ENCODE peak calls at places on chromosomes 11 and 22, in six cellular contexts. O is HepG2, F is fibroblast of lung, Y is OCI-LY7, L is GM23248, S is astrocyte of the spinal cord. P is an unnamed sample.

GRCh38 chr22:44893731-44894080 is 116.1 kb downstream of the PHF21B start:
- DNase-seq in O (no peak), F (no peak), Y (no peak), L (no peak), S (no peak), P (no peak)

GRCh38 chr11:124597661-124598060 is 13.6 kb upstream of the PANX3 start:
- DNase-seq in O (no peak), F (no peak), Y (no peak), L (no peak), S (no peak), P (no peak)

GRCh38 chr11:11291432-11292015 is 61.5 kb downstream of the CSNK2A3 start:
- DNase-seq in O (peak; percentile 19), F (no peak), Y (no peak), L (no peak), S (no peak), P (no peak)

GRCh38 chr22:32200752-32201151 is 4.1 kb downstream of the RFPL2 start:
- DNase-seq in O (no peak), F (no peak), Y (peak; percentile 30), L (no peak), S (no peak), P (no peak)

GRCh38 chr11:35169754-35170153 is 30.8 kb downstream of the CD44 start:
- DNase-seq in O (no peak), F (no peak), Y (no peak), L (no peak), S (no peak), P (no peak)

GRCh38 chr22:46650078-46650810 is 30.1 kb downstream of the GRAMD4 start:
- DNase-seq in O (no peak), F (no peak), Y (no peak), L (no peak), S (no peak), P (no peak)

GRCh38 chr11:1344056-1344635 is 34.7 kb upstream of the TOLLIP start:
- DNase-seq in O (no peak), F (no peak), Y (no peak), L (no peak), S (no peak), P (no peak)

GRCh38 chr11:43567396-43567975 is 113.1 kb upstream of the HSD17B12 start:
- DNase-seq in O (peak; percentile 44), F (peak; percentile 60), Y (peak; percentile 61), L (peak; percentile 71), S (peak; percentile 51), P (peak; percentile 65)

GRCh38 chr22:40746428-40747220 is 67.3 kb downstream of the MCHR1 start:
- DNase-seq in O (no peak), F (no peak), Y (no peak), L (peak; percentile 47), S (no peak), P (peak; percentile 69)

GRCh38 chr11:129144256-129144655 is 47.9 kb downstream of the ARHGAP32 start:
- DNase-seq in O (no peak), F (no peak), Y (no peak), L (no peak), S (peak; percentile 39), P (no peak)

GRCh38 chr11:35111171-35112055 is 27.6 kb upstream of the CD44 start:
- DNase-seq in O (no peak), F (peak; percentile 85), Y (no peak), L (peak; percentile 91), S (peak; percentile 93), P (peak; percentile 94)

GRCh38 chr11:46554205-46555162 is 39.3 kb downstream of the AMBRA1 start:
- DNase-seq in O (peak; percentile 99), F (peak; percentile 85), Y (no peak), L (peak; percentile 85), S (peak; percentile 74), P (peak; percentile 86)

GRCh38 chr11:120918257-120918656 is 105.6 kb upstream of the TBCEL start:
- DNase-seq in O (no peak), F (no peak), Y (no peak), L (no peak), S (no peak), P (no peak)

GRCh38 chr11:93740802-93741093 is 547 bp downstream of the TAF1D start:
- DNase-seq in O (peak; percentile 60), F (peak; percentile 68), Y (peak; percentile 82), L (peak; percentile 89), S (peak; percentile 64), P (peak; percentile 62)

GRCh38 chr22:35995772-35996171 is 32.9 kb downstream of the RBFOX2 start:
- DNase-seq in O (no peak), F (peak; percentile 99), Y (no peak), L (peak; percentile 97), S (peak; percentile 97), P (no peak)

GRCh38 chr11:106456651-106457050 is 379.2 kb downstream of the AASDHPPT start:
- DNase-seq in O (no peak), F (no peak), Y (no peak), L (peak; percentile 31), S (no peak), P (peak; percentile 74)

GRCh38 chr11:116310215-116310614 is 462.6 kb downstream of the BUD13 start:
- DNase-seq in O (no peak), F (no peak), Y (no peak), L (no peak), S (peak; percentile 64), P (no peak)

GRCh38 chr11:46826310-46827044 is 19.6 kb downstream of the CKAP5 start:
- DNase-seq in O (peak; percentile 90), F (peak; percentile 75), Y (peak; percentile 46), L (peak; percentile 92), S (peak; percentile 77), P (peak; percentile 80)

GRCh38 chr22:17665884-17666283 is 27.3 kb downstream of the BCL2L13 start:
- DNase-seq in O (no peak), F (peak; percentile 54), Y (no peak), L (peak; percentile 29), S (no peak), P (no peak)

GRCh38 chr11:64055077-64055476 is 19.3 kb downstream of the FLRT1 start:
- DNase-seq in O (no peak), F (no peak), Y (no peak), L (peak; percentile 9), S (no peak), P (no peak)
- H3K4me3 ChIP-seq in O (no peak overlapping the region), F (no peak overlapping the region), Y (no peak overlapping the region), L (no peak overlapping the region), S (no peak overlapping the region), P (no peak overlapping the region)

DNA sequence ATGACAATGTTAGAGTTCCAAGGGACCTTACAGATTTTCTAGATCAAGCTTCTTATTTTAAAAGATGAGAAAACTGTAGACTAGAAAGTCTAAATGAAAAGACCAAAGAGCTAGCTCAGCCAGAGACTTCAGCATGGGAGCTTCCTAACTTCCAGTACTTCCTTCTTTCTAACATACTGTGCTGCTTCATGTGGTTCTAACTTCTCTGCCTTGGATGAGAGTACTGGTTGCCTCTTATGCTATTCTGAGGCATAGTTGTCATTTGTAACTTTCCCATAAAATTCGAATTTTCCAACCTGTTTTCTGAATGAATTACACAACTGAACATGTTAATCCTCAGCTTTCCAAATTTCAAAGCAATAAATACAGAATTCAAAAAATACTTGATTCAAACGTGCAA is 1.8 kb downstream of the MTMR2 start:
- DNase-seq in O (no peak), F (no peak), Y (no peak), L (no peak), S (no peak), P (no peak)
- H3K4me3 ChIP-seq in O (no peak overlapping the region), F (peak overlapping the region; percentile 92), Y (no peak overlapping the region), L (peak overlapping the region; percentile 98), S (no peak overlapping the region), P (no peak overlapping the region)

DNA sequence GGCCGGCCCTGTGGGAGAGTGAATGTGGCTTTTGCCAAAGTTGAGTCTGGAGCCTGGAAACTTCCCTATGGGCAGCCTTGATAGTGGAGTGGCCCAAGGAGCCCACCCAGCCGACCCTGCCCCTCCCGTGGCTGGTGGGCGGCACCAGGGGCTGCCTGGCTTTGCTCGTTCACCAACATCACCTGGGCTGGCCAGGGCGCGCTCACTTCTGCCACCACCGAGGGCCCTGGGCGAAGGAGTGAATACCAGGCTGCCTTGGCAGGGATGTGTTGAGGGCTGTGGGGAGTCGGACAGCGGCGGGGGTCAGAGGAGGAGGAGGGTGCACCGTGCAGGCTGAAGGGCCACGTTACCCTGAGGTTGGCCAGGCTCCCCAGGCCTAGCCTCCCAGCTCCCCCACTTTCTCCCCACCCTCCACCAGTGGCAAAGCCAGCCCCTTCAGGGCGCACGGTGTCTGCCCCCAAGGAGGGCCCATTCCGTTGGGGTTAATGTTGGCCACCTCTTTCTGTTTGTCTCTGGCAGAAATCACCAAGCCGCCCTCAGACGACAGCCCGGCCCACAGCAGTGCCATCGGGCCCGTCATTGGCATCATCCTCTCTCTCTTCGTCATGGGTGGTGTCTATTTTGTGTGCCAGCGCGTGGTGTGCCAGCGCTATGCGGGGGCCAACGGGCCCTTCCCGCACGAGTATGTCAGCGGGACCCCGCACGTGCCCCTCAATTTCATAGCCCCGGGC is 22.5 kb upstream of the PPP6R3 start:
- DNase-seq in O (no peak), F (no peak), Y (no peak), L (no peak), S (no peak), P (no peak)
- H3K4me3 ChIP-seq in O (no peak overlapping the region), F (no peak overlapping the region), Y (no peak overlapping the region), L (no peak overlapping the region), S (no peak overlapping the region), P (no peak overlapping the region)

GRCh38 chr11:96185220-96185768 is 157.7 kb downstream of the MAML2 start:
- DNase-seq in O (no peak), F (no peak), Y (peak; percentile 72), L (no peak), S (no peak), P (no peak)

GRCh38 chr11:96178014-96178745 is 164.8 kb downstream of the MAML2 start:
- DNase-seq in O (no peak), F (no peak), Y (no peak), L (no peak), S (no peak), P (no peak)

GRCh38 chr11:96180341-96180740 is 162.7 kb downstream of the MAML2 start:
- DNase-seq in O (no peak), F (no peak), Y (no peak), L (no peak), S (no peak), P (no peak)

GRCh38 chr11:96177132-96177531 is 165.9 kb downstream of the MAML2 start:
- DNase-seq in O (no peak), F (no peak), Y (no peak), L (no peak), S (no peak), P (no peak)

DNA sequence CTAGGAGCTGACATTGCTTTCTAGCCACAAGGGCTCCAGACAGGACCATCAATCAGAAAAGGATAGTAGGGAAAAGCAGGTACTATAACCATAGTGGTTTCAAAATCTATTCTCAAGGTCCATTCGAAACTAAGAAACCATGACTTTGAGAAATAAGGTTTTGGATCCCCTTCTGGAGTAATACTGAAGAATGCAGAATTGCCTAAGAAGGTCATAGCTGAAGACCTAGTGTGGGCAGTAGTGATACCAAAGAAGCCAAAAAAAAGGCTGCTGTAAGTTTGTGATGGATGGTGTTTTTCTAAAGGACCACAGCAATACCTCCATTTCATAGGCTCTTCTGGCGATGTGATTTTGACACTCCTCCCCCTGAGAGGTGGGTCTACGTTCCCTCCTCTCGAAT is 163.1 kb downstream of the MAML2 start:
- DNase-seq in O (no peak), F (no peak), Y (no peak), L (no peak), S (no peak), P (no peak)
- H3K4me3 ChIP-seq in O (no peak overlapping the region), F (no peak overlapping the region), Y (no peak overlapping the region), L (no peak overlapping the region), S (no peak overlapping the region), P (no peak overlapping the region)